ENCODE peak calls at places on chromosomes 1 and 21, in four cellular contexts. X, E, I and S are unnamed samples.

GRCh38 chr1:235331391-235331790 is 3.0 kb downstream of the GGPS1 start:
- DNase-seq in X (no peak), E (no peak), I (no peak), S (no peak)

GRCh38 chr1:33349081-33349759 is 28.3 kb upstream of the A3GALT2 start:
- DNase-seq in X (no peak), E (no peak), I (peak), S (no peak)

GRCh38 chr1:187157552-187157951 is 328.8 kb downstream of the PLA2G4A start:
- DNase-seq in X (peak), E (no peak), I (no peak), S (no peak)

GRCh38 chr1:77060000-77060399 is 159.2 kb downstream of the PIGK start:
- DNase-seq in X (no peak), E (peak), I (no peak), S (no peak)

GRCh38 chr1:235326719-235327558 is 1.0 kb downstream of the ARID4B start:
- DNase-seq in X (peak), E (peak), I (peak), S (peak)

GRCh38 chr1:25500694-25501093 is 42.7 kb upstream of the LDLRAP1 start:
- DNase-seq in X (no peak), E (no peak), I (no peak), S (no peak)

GRCh38 chr1:162003061-162003824 is 20.4 kb downstream of the OLFML2B start:
- DNase-seq in X (peak), E (no peak), I (no peak), S (peak)

GRCh38 chr1:35454175-35454574 is 103.0 kb downstream of the KIAA0319L start:
- DNase-seq in X (no peak), E (no peak), I (no peak), S (no peak)

GRCh38 chr1:203534526-203534925 is 40.6 kb downstream of the OPTC start:
- DNase-seq in X (no peak), E (no peak), I (peak), S (no peak)

GRCh38 chr1:33864460-33865389 is 846 bp downstream of the HMGB4 start:
- DNase-seq in X (no peak), E (no peak), I (no peak), S (peak)

GRCh38 chr1:246647513-246647912 is 76.7 kb upstream of the SCCPDH start:
- DNase-seq in X (no peak), E (no peak), I (no peak), S (no peak)

GRCh38 chr1:42931108-42931539 is 27.5 kb downstream of the SLC2A1 start:
- DNase-seq in X (peak), E (peak), I (no peak), S (peak)

GRCh38 chr1:214234635-214235025 is 46.3 kb upstream of the SMYD2 start:
- DNase-seq in X (no peak), E (no peak), I (no peak), S (no peak)

GRCh38 chr1:65339866-65340483 is 30.6 kb downstream of the DNAJC6 start:
- DNase-seq in X (no peak), E (no peak), I (no peak), S (no peak)

GRCh38 chr1:243345205-243345604 is 89.4 kb downstream of the SDCCAG8 start:
- DNase-seq in X (no peak), E (no peak), I (no peak), S (no peak)

GRCh38 chr1:14627608-14628489 is 29.4 kb downstream of the KAZN start:
- DNase-seq in X (no peak), E (no peak), I (no peak), S (no peak)

GRCh38 chr1:172322219-172323061 is 98.0 kb upstream of the C1orf105 start:
- DNase-seq in X (no peak), E (peak), I (peak), S (peak)

GRCh38 chr1:98947071-98947470 is 57.6 kb downstream of the PLPPR5 start:
- DNase-seq in X (no peak), E (no peak), I (no peak), S (no peak)

GRCh38 chr1:206555473-206555935 is 48.2 kb downstream of the RASSF5 start:
- DNase-seq in X (no peak), E (peak), I (no peak), S (no peak)

GRCh38 chr1:110647254-110647891 is 27.4 kb downstream of the KCNA3 start:
- DNase-seq in X (no peak), E (no peak), I (no peak), S (no peak)

GRCh38 chr1:170073893-170074249 is 624 bp downstream of the KIFAP3 start:
- DNase-seq in X (no peak), E (no peak), I (no peak), S (no peak)

GRCh38 chr1:169890761-169891538 is 2.7 kb downstream of the SCYL3 start:
- DNase-seq in X (no peak), E (no peak), I (peak), S (peak)

GRCh38 chr1:178509608-178510007 is 3.3 kb upstream of the TEX35 start:
- DNase-seq in X (no peak), E (no peak), I (no peak), S (no peak)

GRCh38 chr1:147820898-147821297 is 60.5 kb upstream of the GJA5 start:
- DNase-seq in X (no peak), E (no peak), I (no peak), S (no peak)

GRCh38 chr21:42538479-42539275 is 25.0 kb downstream of the SLC37A1 start:
- DNase-seq in X (no peak), E (no peak), I (no peak), S (no peak)